ENCODE peak calls at places on chromosomes 13 and 19, in four cellular contexts. U is brain microvascular endothelial cell, L is kidney epithelial cell, S is breast epithelium. D is an unnamed sample.

GRCh38 chr13:104869501-104869900 is 1666.0 kb downstream of the EFNB2 start:
- DNase-seq in U (peak; percentile 48), S (no peak), L (peak; percentile 1), D (no peak)

GRCh38 chr13:43258771-43259170 is 235.4 kb downstream of the DNAJC15 start:
- DNase-seq in S (no peak), U (no peak), L (no peak), D (no peak)

GRCh38 chr13:73608157-73608516 is 526.1 kb downstream of the KLF12 start:
- DNase-seq in S (no peak), L (no peak), U (no peak), D (no peak)

GRCh38 chr19:37511186-37511585 is 4.4 kb downstream of the ZNF793 start:
- DNase-seq in U (no peak), L (no peak), S (no peak), D (no peak)

GRCh38 chr13:44249439-44249838 is 124.2 kb upstream of the SERP2 start:
- DNase-seq in U (no peak), L (no peak), S (peak; percentile 48), D (peak; percentile 64)

GRCh38 chr13:47831265-47831664 is 169.8 kb downstream of the SUCLA2 start:
- DNase-seq in U (no peak), L (no peak), S (no peak), D (no peak)

GRCh38 chr13:49935171-49936084 is 712 bp downstream of the SPRYD7 start:
- DNase-seq in U (peak; percentile 72), S (no peak), L (no peak), D (no peak)

GRCh38 chr13:45258339-45258685 is 57.5 kb upstream of the KCTD4 start:
- DNase-seq in L (no peak), U (no peak), S (no peak), D (no peak)

GRCh38 chr19:41264581-41265375 is 606 bp downstream of the HNRNPUL1 start:
- DNase-seq in L (no peak), S (peak; percentile 54), U (peak; percentile 16), D (no peak)

GRCh38 chr19:41261474-41262190 is 2.5 kb upstream of the HNRNPUL1 start:
- DNase-seq in L (no peak), S (no peak), U (no peak), D (no peak)

GRCh38 chr19:41263042-41263849 is 926 bp upstream of the HNRNPUL1 start:
- DNase-seq in U (peak; percentile 80), L (no peak), S (peak; percentile 71), D (peak; percentile 65)

GRCh38 chr19:41265376-41266153 is 1.4 kb downstream of the HNRNPUL1 start:
- DNase-seq in S (no peak), L (no peak), U (peak; percentile 45), D (no peak)

DNA sequence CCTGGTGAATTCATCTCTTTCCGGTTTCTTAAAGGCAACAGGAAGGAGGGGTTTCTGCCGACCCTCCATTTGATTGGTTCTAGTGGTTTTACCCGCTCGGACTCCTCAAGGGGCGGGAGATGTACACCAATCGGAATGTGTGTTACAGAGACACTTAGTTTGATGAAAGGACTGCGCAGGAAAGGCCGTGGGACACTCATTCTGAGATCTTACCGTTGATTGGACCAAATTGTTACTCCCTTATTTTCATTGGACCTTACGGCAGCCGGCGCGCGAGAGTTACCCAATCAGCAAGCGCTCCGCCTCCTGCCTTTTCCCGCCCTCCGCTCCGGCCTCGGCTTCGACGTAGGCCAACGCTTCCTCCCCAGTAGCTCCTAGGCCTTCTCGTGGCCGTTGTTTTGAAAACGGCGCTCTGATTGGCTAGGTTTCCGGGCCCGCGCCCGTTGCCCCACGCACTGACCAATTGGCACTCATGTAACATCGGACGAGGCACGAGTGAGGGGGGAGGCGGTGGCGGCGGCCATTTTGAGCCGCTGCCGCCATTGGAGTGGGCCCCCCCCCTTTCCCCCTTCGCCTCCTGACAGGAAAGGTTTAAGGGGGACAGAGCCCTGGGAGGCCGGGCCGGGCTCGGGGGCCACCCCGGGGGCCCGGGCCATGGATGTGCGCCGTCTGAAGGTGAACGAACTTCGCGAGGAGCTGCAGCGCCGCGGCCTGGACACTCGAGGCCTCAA is at the start of gene HNRNPUL1:
- DNase-seq in U (peak; percentile 100), L (peak; percentile 100), S (peak; percentile 100), D (peak; percentile 100)
- TF ChIP-seq CTCF in U (peak; percentile 36), L (peak; percentile 35), S (peak; percentile 37), D (peak; percentile 10)

GRCh38 chr13:112102243-112102642 is 35.3 kb downstream of the SOX1 start:
- DNase-seq in L (no peak), S (no peak), U (no peak), D (no peak)
- TF ChIP-seq CTCF in L (no peak), S (no peak), U (no peak), D (no peak)

GRCh38 chr13:40992678-40993077 is 26.4 kb downstream of the ELF1 start:
- DNase-seq in U (no peak), S (no peak), L (no peak), D (no peak)

GRCh38 chr13:40995997-40996396 is 23.1 kb downstream of the ELF1 start:
- DNase-seq in L (no peak), U (no peak), S (no peak), D (no peak)

GRCh38 chr13:40994581-40995230 is 24.4 kb downstream of the ELF1 start:
- DNase-seq in S (no peak), L (no peak), U (no peak), D (no peak)

GRCh38 chr13:40993119-40993518 is 26.0 kb downstream of the ELF1 start:
- DNase-seq in U (no peak), L (no peak), S (no peak), D (no peak)

DNA sequence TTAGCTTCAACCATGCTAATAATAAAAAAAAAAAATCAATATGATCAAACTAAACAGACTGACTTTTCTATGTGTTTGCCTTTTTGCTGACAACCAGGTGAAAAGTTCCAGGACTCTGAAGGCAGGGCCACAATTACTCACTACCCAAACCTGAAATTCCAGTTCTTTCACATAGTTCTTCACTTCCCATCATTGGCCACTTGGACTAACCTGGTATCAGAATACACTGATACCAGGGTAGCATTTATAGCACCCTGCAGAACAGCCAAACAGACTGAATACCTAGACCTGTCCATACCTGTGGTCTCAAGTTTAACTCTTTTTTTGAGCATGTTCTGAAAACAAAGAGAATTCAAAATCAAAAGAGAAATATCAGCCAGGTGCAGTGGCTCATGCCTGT is 25.1 kb downstream of the ELF1 start:
- DNase-seq in S (peak; percentile 60), U (no peak), L (peak; percentile 9), D (no peak)
- TF ChIP-seq CTCF in S (peak; percentile 52), U (no peak), L (no peak), D (no peak)

DNA sequence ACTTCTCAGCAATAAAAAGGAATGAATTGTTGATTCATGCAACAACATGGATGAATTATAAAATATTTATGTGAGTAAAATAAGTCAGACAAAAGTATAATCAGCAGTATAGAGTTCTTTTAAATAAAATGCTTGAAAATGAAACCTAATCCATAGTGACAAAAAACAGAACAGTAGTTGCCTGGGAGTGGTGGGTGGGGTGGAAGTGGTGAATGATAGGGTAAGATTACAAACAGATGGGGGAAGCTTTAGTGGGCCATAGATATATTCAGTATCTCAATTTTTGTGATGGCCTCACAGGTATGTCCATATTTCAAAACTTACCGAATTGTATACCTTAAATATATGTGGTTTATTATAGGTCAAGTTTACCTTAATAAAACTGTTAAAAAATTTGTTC is 124.9 kb upstream of the UBL3 start:
- DNase-seq in U (no peak), S (no peak), L (no peak), D (no peak)
- TF ChIP-seq CTCF in U (no peak), S (no peak), L (no peak), D (no peak)

GRCh38 chr19:18231775-18232174 is 5.5 kb upstream of the PDE4C start:
- DNase-seq in L (no peak), U (no peak), S (no peak), D (no peak)

GRCh38 chr19:18233224-18233825 is 7.1 kb upstream of the PDE4C start:
- DNase-seq in L (no peak), U (no peak), S (no peak), D (no peak)

GRCh38 chr19:18230941-18231734 is 4.9 kb upstream of the PDE4C start:
- DNase-seq in S (no peak), U (peak; percentile 14), L (no peak), D (no peak)

GRCh38 chr19:18234194-18234593 is 8.0 kb upstream of the PDE4C start:
- DNase-seq in U (no peak), L (no peak), S (no peak), D (no peak)

DNA sequence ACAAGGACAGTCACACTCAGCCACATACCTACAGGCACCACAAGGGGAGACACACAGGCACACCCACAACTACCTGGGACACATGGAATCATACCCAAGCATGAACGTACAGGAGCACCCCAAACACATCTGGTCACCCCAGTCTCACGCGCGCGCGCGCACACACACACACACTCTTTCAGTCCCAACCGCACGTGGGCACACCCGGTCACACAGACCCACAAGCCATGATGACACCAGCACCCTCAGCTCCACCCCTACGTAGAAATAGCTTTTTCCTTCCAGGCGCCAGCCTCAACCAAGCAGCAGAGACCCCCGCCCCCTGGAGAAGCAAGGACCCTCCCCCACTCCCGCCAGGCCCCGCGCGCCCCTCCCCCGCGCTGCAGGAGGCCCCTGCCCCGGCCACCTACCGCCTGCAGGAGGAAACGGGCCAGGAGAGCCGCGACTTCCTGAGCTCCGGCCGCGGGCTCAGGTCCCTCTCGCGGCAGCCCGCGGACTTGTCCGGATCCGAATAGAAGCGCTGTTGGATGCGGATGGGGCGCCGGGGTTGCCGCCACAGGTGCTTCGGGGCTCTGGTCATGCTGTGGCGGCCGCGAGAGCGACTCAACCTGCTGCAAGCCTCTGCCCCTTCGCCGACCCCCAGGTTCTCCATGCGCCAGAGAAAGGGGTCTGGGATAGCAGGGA is 6.4 kb upstream of the PDE4C start:
- DNase-seq in S (no peak), U (no peak), L (no peak), D (no peak)
- TF ChIP-seq CTCF in S (no peak), U (peak; percentile 24), L (no peak), D (no peak)

GRCh38 chr19:55113570-55114039 is 3.8 kb downstream of the PPP1R12C start:
- DNase-seq in U (peak; percentile 88), S (peak; percentile 78), L (peak; percentile 91), D (peak; percentile 31)

GRCh38 chr19:55111238-55111831 is 6.1 kb downstream of the PPP1R12C start:
- DNase-seq in S (no peak), L (no peak), U (no peak), D (no peak)

GRCh38 chr19:55112246-55112780 is 5.1 kb downstream of the PPP1R12C start:
- DNase-seq in U (no peak), L (no peak), S (no peak), D (no peak)

GRCh38 chr19:55114566-55115145 is 2.8 kb downstream of the PPP1R12C start:
- DNase-seq in U (no peak), S (no peak), L (no peak), D (no peak)

DNA sequence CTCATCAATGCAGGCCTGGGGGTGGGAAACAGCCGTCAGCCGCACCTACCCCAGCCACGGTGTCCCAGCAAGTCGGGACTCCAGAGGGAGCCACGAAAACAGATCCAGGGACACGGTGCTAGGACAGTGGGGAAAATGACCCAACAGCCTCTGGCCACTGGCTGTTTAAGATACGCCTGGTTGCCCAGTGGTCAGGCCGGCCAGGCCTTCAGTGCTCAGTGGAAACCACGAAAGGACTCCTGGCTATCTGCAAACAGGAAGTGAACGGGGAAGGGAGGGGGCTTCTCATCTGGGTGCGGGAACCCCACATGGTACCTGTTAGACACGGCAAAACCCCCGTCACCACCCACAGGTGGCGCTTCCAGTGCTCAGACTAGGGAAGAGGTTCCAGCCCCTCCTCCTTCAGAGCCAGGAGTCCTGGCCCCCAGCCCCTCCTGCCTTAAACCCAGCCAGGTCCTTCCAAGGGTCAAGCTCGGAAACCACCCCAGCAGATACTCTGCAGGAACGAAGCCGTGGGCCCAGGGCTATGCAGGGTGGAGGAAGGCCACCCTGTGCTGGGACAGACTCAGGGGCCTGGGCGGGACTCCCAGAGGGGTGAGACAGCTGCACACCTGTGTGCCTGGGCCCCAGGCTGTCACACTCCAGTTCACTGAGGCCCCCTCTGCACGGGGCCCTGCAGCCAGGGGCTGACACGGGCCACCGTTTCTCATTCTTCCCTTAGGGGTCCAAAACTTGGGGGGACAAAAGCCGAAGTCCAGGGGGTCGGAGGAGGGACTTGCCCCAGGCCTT is 4.5 kb downstream of the PPP1R12C start:
- DNase-seq in S (no peak), L (no peak), U (no peak), D (no peak)
- TF ChIP-seq CTCF in S (no peak), L (peak; percentile 8), U (peak; percentile 11), D (no peak)

D was measured in AG09309.